ENCODE peak calls at places on chromosomes 4 and X, in eight cellular contexts. Q, W, J, S, Y, I, K and R are unnamed samples.
A peak's percentile ranks its signal among the peaks of the same experiment; 100 is the strongest.

GRCh38 chr4:38313999-38314561 is 349.9 kb upstream of the KLF3 start:
- DNase-seq in Q (no peak), W (no peak), J (no peak), S (no peak), Y (no peak), I (no peak), K (peak; percentile 89), R (no peak)

GRCh38 chr4:37540486-37540885 is 145.7 kb downstream of the RELL1 start:
- DNase-seq in Q (no peak), W (no peak), J (no peak), S (peak; percentile 12), Y (no peak), I (no peak), K (no peak), R (no peak)

GRCh38 chr4:83334425-83335241 is at the start of gene HPSE:
- DNase-seq in Q (peak; percentile 94), W (peak; percentile 93), J (peak; percentile 36), S (peak; percentile 89), Y (peak; percentile 52), I (peak; percentile 84), K (peak; percentile 92), R (peak; percentile 46)

GRCh38 chrX:11129546-11129945 is 18.4 kb downstream of the HCCS start:
- DNase-seq in Q (no peak), W (no peak), J (no peak), S (no peak), Y (no peak), I (no peak), K (no peak), R (no peak)

GRCh38 chrX:22666441-22666840 is 333.3 kb upstream of the DDX53 start:
- DNase-seq in Q (no peak), W (peak; percentile 71), J (no peak), S (peak; percentile 46), Y (no peak), I (no peak), K (no peak), R (no peak)

GRCh38 chr4:33149658-33150057 is 2429.5 kb downstream of the PCDH7 start:
- DNase-seq in Q (no peak), W (no peak), J (no peak), S (no peak), Y (no peak), I (no peak), K (no peak), R (no peak)

GRCh38 chrX:69022430-69022829 is 142.8 kb downstream of the PJA1 start:
- DNase-seq in Q (no peak), W (no peak), J (no peak), S (no peak), Y (no peak), I (no peak), K (no peak), R (no peak)

GRCh38 chrX:49829016-49829415 is at the start of gene PAGE4:
- DNase-seq in Q (no peak), W (peak; percentile 65), J (no peak), S (peak; percentile 29), Y (no peak), I (no peak), K (no peak), R (no peak)

GRCh38 chr4:75009138-75009537 is 76.2 kb downstream of the PARM1 start:
- DNase-seq in Q (no peak), W (no peak), J (no peak), S (no peak), Y (no peak), I (no peak), K (no peak), R (no peak)

GRCh38 chrX:85516131-85516530 is 136.7 kb upstream of the POF1B start:
- DNase-seq in Q (no peak), W (no peak), J (no peak), S (no peak), Y (no peak), I (no peak), K (peak; percentile 44), R (no peak)

GRCh38 chr4:26028793-26029511 is 114.9 kb downstream of the SMIM20 start:
- DNase-seq in Q (peak; percentile 92), W (peak; percentile 95), J (no peak), S (peak; percentile 93), Y (peak; percentile 34), I (peak; percentile 87), K (no peak), R (peak; percentile 85)

GRCh38 chr4:172168888-172169287 is 355.7 kb downstream of the GALNTL6 start:
- DNase-seq in Q (no peak), W (no peak), J (no peak), S (no peak), Y (no peak), I (no peak), K (no peak), R (no peak)

GRCh38 chrX:31397119-31397518 is 325.3 kb upstream of the FTHL17 start:
- DNase-seq in Q (no peak), W (no peak), J (peak; percentile 43), S (no peak), Y (no peak), I (no peak), K (no peak), R (no peak)

GRCh38 chrX:134685662-134686061 is 27.4 kb upstream of the PLAC1 start:
- DNase-seq in Q (no peak), W (no peak), J (no peak), S (no peak), Y (no peak), I (no peak), K (no peak), R (no peak)

GRCh38 chr4:67035501-67035900 is 509.8 kb downstream of the CENPC start:
- DNase-seq in Q (no peak), W (no peak), J (peak; percentile 33), S (no peak), Y (no peak), I (no peak), K (peak; percentile 64), R (no peak)

GRCh38 chr4:173448103-173448502 is 49.2 kb upstream of the SCRG1 start:
- DNase-seq in Q (peak; percentile 79), W (no peak), J (peak; percentile 37), S (no peak), Y (no peak), I (no peak), K (no peak), R (no peak)

GRCh38 chr4:88616275-88616996 is 24.2 kb downstream of the HERC3 start:
- DNase-seq in Q (no peak), W (no peak), J (peak; percentile 73), S (no peak), Y (no peak), I (no peak), K (peak; percentile 44), R (no peak)

GRCh38 chr4:185265942-185266341 is 56.5 kb downstream of the SNX25 start:
- DNase-seq in Q (no peak), W (no peak), J (no peak), S (no peak), Y (no peak), I (no peak), K (no peak), R (no peak)

GRCh38 chrX:45329217-45329616 is 128.5 kb upstream of the DIPK2B start:
- DNase-seq in Q (no peak), W (no peak), J (no peak), S (no peak), Y (no peak), I (no peak), K (peak; percentile 62), R (no peak)

GRCh38 chr4:28772066-28772465 is 1911.4 kb downstream of the STIM2 start:
- DNase-seq in Q (no peak), W (no peak), J (peak; percentile 18), S (no peak), Y (no peak), I (no peak), K (no peak), R (no peak)

GRCh38 chr4:174429701-174430100 is 92.6 kb downstream of the HPGD start:
- DNase-seq in Q (no peak), W (no peak), J (no peak), S (no peak), Y (no peak), I (no peak), K (no peak), R (no peak)

GRCh38 chrX:154600962-154601374 is 16.0 kb downstream of the CTAG1A start:
- DNase-seq in Q (no peak), W (no peak), J (no peak), S (no peak), Y (no peak), I (no peak), K (peak; percentile 9), R (no peak)

GRCh38 chr4:151117371-151117962 is 18.0 kb downstream of the RPS3A start:
- DNase-seq in Q (peak; percentile 76), W (peak; percentile 65), J (peak; percentile 52), S (peak; percentile 65), Y (no peak), I (peak; percentile 79), K (peak; percentile 64), R (peak; percentile 40)

GRCh38 chr4:47271296-47271695 is 192.2 kb downstream of the COMMD8 start:
- DNase-seq in Q (no peak), W (no peak), J (no peak), S (no peak), Y (no peak), I (no peak), K (no peak), R (no peak)

GRCh38 chrX:118495958-118496762 is 545 bp downstream of the DOCK11 start:
- DNase-seq in Q (peak; percentile 84), W (peak; percentile 34), J (no peak), S (peak; percentile 21), Y (peak; percentile 66), I (peak; percentile 65), K (peak; percentile 11), R (peak; percentile 9)

GRCh38 chr4:171449082-171449481 is 364.1 kb upstream of the GALNTL6 start:
- DNase-seq in Q (no peak), W (no peak), J (no peak), S (no peak), Y (no peak), I (no peak), K (no peak), R (no peak)

GRCh38 chr4:15035152-15035551 is 32.9 kb downstream of the CPEB2 start:
- DNase-seq in Q (no peak), W (no peak), J (no peak), S (no peak), Y (no peak), I (no peak), K (no peak), R (no peak)

GRCh38 chrX:84487365-84488353 is 14.6 kb downstream of the HDX start:
- DNase-seq in Q (no peak), W (no peak), J (no peak), S (no peak), Y (no peak), I (no peak), K (no peak), R (no peak)

GRCh38 chr4:121072836-121073362 is 564 bp upstream of the NDNF start:
- DNase-seq in Q (peak; percentile 53), W (peak; percentile 39), J (no peak), S (peak; percentile 27), Y (no peak), I (peak; percentile 57), K (no peak), R (no peak)

GRCh38 chrX:109857898-109858297 is 124.8 kb upstream of the ACSL4 start:
- DNase-seq in Q (no peak), W (no peak), J (peak; percentile 60), S (no peak), Y (no peak), I (no peak), K (no peak), R (no peak)

GRCh38 chrX:86295293-86295692 is 147.0 kb downstream of the DACH2 start:
- DNase-seq in Q (no peak), W (peak; percentile 24), J (no peak), S (no peak), Y (no peak), I (no peak), K (no peak), R (no peak)

GRCh38 chr4:143178923-143179322 is 5.8 kb upstream of the USP38 start:
- DNase-seq in Q (no peak), W (no peak), J (no peak), S (no peak), Y (no peak), I (no peak), K (no peak), R (no peak)

GRCh38 chr4:79982587-79983327 is 90.3 kb downstream of the ANTXR2 start:
- DNase-seq in Q (no peak), W (no peak), J (no peak), S (no peak), Y (no peak), I (no peak), K (no peak), R (no peak)

GRCh38 chr4:57097711-57098110 is 12.5 kb downstream of the IGFBP7 start:
- DNase-seq in Q (no peak), W (no peak), J (no peak), S (no peak), Y (no peak), I (no peak), K (no peak), R (no peak)